ENCODE peak calls at places on chromosomes 12 and 14, in eight cellular contexts. A, D, R, E, H, P, J and K are unnamed samples.

GRCh38 chr12:19431407-19432308 is 7.6 kb upstream of the AEBP2 start:
- DNase-seq in A (peak), D (no peak), R (no peak), E (peak), H (peak), P (no peak), J (no peak), K (no peak)

GRCh38 chr12:30286345-30286926 is 409.2 kb downstream of the IPO8 start:
- DNase-seq in A (peak), D (no peak), R (no peak), E (peak), H (no peak), P (no peak), J (no peak), K (no peak)

GRCh38 chr12:46209165-46209564 is 59.7 kb downstream of the SLC38A1 start:
- DNase-seq in A (no peak), D (no peak), R (no peak), E (peak), H (no peak), P (peak), J (no peak), K (no peak)

GRCh38 chr12:115182239-115182638 is 498.3 kb upstream of the TBX3 start:
- DNase-seq in A (no peak), D (no peak), R (no peak), E (no peak), H (no peak), P (no peak), J (no peak), K (no peak)

GRCh38 chr12:99976762-99977161 is 8.0 kb downstream of the ANKS1B start:
- DNase-seq in A (no peak), D (no peak), R (no peak), E (no peak), H (no peak), P (no peak), J (no peak), K (no peak)

GRCh38 chr14:91349481-91350074 is 68.0 kb downstream of the CCDC88C start:
- DNase-seq in A (no peak), D (peak), R (no peak), E (no peak), H (peak), P (no peak), J (no peak), K (no peak)

GRCh38 chr14:54446201-54446693 is 5.1 kb upstream of the CNIH1 start:
- DNase-seq in A (no peak), D (no peak), R (no peak), E (no peak), H (no peak), P (no peak), J (no peak), K (no peak)

GRCh38 chr14:88166616-88167015 is 156.5 kb downstream of the KCNK10 start:
- DNase-seq in A (no peak), D (no peak), R (no peak), E (no peak), H (no peak), P (no peak), J (no peak), K (no peak)

GRCh38 chr14:74426202-74426582 is at the start of gene SYNDIG1L:
- DNase-seq in A (no peak), D (no peak), R (no peak), E (no peak), H (no peak), P (no peak), J (no peak), K (no peak)

GRCh38 chr14:91149462-91149861 is 35.6 kb downstream of the DGLUCY start:
- DNase-seq in A (peak), D (no peak), R (no peak), E (peak), H (no peak), P (no peak), J (no peak), K (no peak)

GRCh38 chr12:40315375-40315774 is 90.6 kb downstream of the LRRK2 start:
- DNase-seq in A (no peak), D (no peak), R (no peak), E (no peak), H (no peak), P (no peak), J (no peak), K (no peak)